ENCODE peak calls at places on chromosome 4, in five cellular contexts. D is mammary epithelial cell, Z is suprapubic skin, W is A549, S is IMR-90. E is an unnamed sample.

GRCh38 chr4:119690871-119691270 is 62.3 kb upstream of the PDE5A start:
- DNase-seq in D (peak; percentile 65), Z (no peak), W (no peak), S (no peak), E (no peak)

GRCh38 chr4:48944659-48945290 is 38.2 kb upstream of the OCIAD2 start:
- DNase-seq in D (peak; percentile 61), Z (no peak), W (no peak), S (no peak), E (peak; percentile 58)

GRCh38 chr4:7987148-7987989 is 47.7 kb upstream of the AFAP1 start:
- DNase-seq in D (peak; percentile 59), Z (no peak), W (peak; percentile 41), S (peak; percentile 77), E (peak; percentile 57)

GRCh38 chr4:6716958-6717655 is 1.1 kb downstream of the BLOC1S4 start:
- DNase-seq in D (no peak), Z (no peak), W (no peak), S (peak; percentile 34), E (no peak)

GRCh38 chr4:17103231-17103630 is 204.8 kb upstream of the LDB2 start:
- DNase-seq in D (no peak), Z (no peak), W (no peak), S (peak; percentile 95), E (no peak)

GRCh38 chr4:71338846-71339593 is at the start of gene SLC4A4:
- DNase-seq in D (peak; percentile 37), Z (no peak), W (no peak), S (peak; percentile 91), E (peak; percentile 1)

GRCh38 chr4:176587920-176588319 is 204.8 kb downstream of the VEGFC start:
- DNase-seq in D (peak; percentile 27), Z (no peak), W (no peak), S (peak; percentile 83), E (no peak)

GRCh38 chr4:126396121-126396520 is 1081.4 kb downstream of the FAT4 start:
- DNase-seq in D (no peak), Z (no peak), W (no peak), S (no peak), E (no peak)

GRCh38 chr4:32775049-32775448 is 2054.9 kb downstream of the PCDH7 start:
- DNase-seq in D (no peak), Z (no peak), W (no peak), S (no peak), E (no peak)

GRCh38 chr4:25928956-25929336 is 14.9 kb downstream of the SMIM20 start:
- DNase-seq in D (no peak), Z (no peak), W (no peak), S (peak; percentile 47), E (no peak)

GRCh38 chr4:15255537-15255936 is 172.3 kb upstream of the C1QTNF7 start:
- DNase-seq in D (no peak), Z (no peak), W (no peak), S (no peak), E (no peak)

GRCh38 chr4:7683126-7683703 is 248.5 kb upstream of the PSAPL1 start:
- DNase-seq in D (no peak), Z (no peak), W (no peak), S (no peak), E (no peak)

GRCh38 chr4:139746430-139746829 is 80.8 kb downstream of the MGST2 start:
- DNase-seq in D (no peak), Z (no peak), W (no peak), S (no peak), E (no peak)

GRCh38 chr4:112094330-112094729 is 50.9 kb upstream of the FAM241A start:
- DNase-seq in D (no peak), Z (no peak), W (no peak), S (no peak), E (no peak)

GRCh38 chr4:113684534-113685091 is 76.9 kb downstream of the CAMK2D start:
- DNase-seq in D (no peak), Z (no peak), W (peak; percentile 12), S (peak; percentile 84), E (no peak)

GRCh38 chr4:118036336-118036735 is 2.0 kb downstream of the NDST3 start:
- DNase-seq in D (no peak), Z (no peak), W (no peak), S (no peak), E (no peak)

GRCh38 chr4:56530269-56531148 is 24.9 kb downstream of the ARL9 start:
- DNase-seq in D (peak; percentile 55), Z (peak; percentile 91), W (peak; percentile 38), S (peak; percentile 64), E (peak; percentile 91)

GRCh38 chr4:2322801-2323200 is 60.9 kb upstream of the MXD4 start:
- DNase-seq in D (no peak), Z (no peak), W (no peak), S (peak; percentile 50), E (no peak)

GRCh38 chr4:1099684-1100335 is 13.6 kb downstream of the RNF212 start:
- DNase-seq in D (no peak), Z (peak; percentile 45), W (no peak), S (no peak), E (no peak)

GRCh38 chr4:10013722-10014121 is 7.6 kb downstream of the SLC2A9 start:
- DNase-seq in D (peak; percentile 43), Z (no peak), W (no peak), S (no peak), E (no peak)

GRCh38 chr4:147513051-147513450 is 32.2 kb downstream of the EDNRA start:
- DNase-seq in D (no peak), Z (no peak), W (no peak), S (no peak), E (no peak)

GRCh38 chr4:86506591-86506990 is 87.5 kb upstream of the PTPN13 start:
- DNase-seq in D (no peak), Z (no peak), W (no peak), S (no peak), E (no peak)

GRCh38 chr4:71974681-71975080 is 57.1 kb upstream of the NPFFR2 start:
- DNase-seq in D (peak; percentile 46), Z (no peak), W (no peak), S (peak; percentile 6), E (peak; percentile 5)

GRCh38 chr4:88012652-88013051 is 5.2 kb downstream of the PKD2 start:
- DNase-seq in D (no peak), Z (no peak), W (no peak), S (no peak), E (no peak)

DNA sequence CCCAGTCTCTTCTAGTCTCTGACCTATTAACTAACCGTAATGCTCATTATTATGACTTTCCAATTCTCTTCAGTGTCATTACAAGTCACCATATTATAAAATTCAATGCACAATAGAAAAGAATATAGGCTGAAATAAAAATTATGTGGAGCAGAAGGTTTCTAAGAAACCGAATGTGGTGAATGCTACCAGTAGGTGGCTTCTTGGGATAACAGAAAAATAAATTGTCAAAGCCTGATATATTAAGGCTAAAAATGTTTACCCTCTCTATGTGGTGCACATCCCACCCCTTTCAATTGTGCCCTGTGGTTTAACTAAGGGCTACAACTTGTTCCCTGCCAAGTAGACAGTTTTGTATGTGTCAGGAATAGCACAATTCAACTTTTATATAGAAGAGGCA is 624.6 kb upstream of the TECRL start:
- DNase-seq in D (no peak), Z (no peak), W (no peak), S (no peak), E (no peak)
- TF ChIP-seq CTCF in D (no peak), Z (no peak), W (no peak), S (no peak), E (peak; percentile 20)

GRCh38 chr4:11428161-11428700 is 463 bp downstream of the HS3ST1 start:
- DNase-seq in D (no peak), Z (no peak), W (peak; percentile 7), S (no peak), E (peak; percentile 28)
- H3K27ac ChIP-seq in D (peak overlapping the region; percentile 66), Z (no peak overlapping the region), W (peak overlapping the region; percentile 78), S (no peak overlapping the region), E (no peak overlapping the region)

DNA sequence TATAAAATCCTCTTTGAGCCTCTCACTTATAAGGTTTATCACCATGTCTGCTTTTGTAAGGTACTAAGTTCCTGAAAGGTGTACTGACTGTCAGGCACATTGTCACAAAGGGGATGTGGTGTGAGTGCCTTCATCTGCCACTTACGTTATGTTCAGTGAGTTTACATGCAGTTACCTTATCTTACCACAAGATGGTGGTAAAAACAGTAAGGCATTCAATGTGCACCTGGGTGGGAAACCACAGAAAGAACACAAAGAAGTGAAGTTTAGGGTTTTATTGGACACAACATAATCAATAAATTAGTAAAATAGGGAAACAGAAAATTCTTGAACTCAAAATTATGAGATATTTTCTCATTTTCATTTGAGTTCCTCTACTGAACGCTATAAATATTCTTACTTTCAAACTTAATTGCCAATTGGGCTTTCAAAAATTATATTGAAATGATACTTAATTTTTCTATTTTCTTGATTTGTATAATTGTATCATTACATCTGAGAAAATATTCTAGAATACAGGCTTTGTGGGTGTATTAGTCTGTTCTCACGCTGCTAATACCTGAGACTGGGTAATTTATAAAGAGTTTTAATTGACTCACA is 650.8 kb downstream of the PCDH7 start:
- DNase-seq in D (peak; percentile 12), Z (no peak), W (peak; percentile 7), S (peak; percentile 28), E (peak; percentile 47)
- TF ChIP-seq CTCF in D (peak; percentile 84), Z (peak; percentile 16), W (peak; percentile 44), S (peak; percentile 57), E (peak; percentile 84)

DNA sequence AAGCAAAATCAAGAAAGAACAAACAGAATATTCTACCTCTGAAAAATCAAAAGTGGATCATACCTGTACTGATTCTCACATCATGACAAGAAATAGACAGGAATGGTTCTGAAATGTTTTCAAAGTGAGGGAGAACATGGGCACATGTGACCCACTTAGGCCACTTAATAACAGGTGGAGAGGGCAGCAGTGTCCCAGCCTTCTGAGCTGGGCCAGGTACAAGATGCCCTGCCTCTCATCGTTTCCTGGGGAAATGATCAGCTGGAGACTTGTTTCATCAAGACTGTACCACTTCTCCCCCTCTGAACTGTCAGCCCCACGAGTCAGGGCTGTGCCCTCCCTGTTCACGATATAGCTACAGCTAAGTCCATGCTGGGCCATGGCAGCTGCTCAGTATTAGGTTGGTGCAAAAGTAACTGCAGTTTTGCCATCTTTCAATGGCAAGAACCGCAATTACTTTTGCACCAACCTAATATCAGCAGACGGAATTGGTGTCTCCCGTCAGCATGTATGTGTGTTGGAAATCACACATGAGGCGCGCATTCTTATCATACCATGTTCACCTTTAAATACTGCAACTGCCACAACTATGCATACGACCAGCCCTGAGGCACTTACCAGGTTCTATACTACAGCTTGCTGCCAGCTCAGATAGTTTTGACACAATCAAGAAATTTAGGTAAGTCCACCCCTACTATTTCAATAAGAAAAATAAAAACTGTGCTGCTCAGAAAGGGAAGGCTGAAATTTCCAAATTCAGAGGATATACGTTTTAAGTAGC is 71.4 kb downstream of the GATB start:
- DNase-seq in D (no peak), Z (no peak), W (no peak), S (no peak), E (no peak)
- H3K27ac ChIP-seq in D (no peak overlapping the region), Z (no peak overlapping the region), W (no peak overlapping the region), S (peak overlapping the region; percentile 29), E (no peak overlapping the region)

GRCh38 chr4:74370912-74371311 is 6.0 kb downstream of the EREG start:
- DNase-seq in D (peak; percentile 58), Z (no peak), W (peak; percentile 20), S (peak; percentile 64), E (peak; percentile 42)
- TF ChIP-seq CTCF in D (peak; percentile 90), Z (peak; percentile 12), W (peak; percentile 60), S (peak; percentile 78), E (peak; percentile 82)

E was measured in RWPE1.